ENCODE peak calls at places on chromosomes 2 and 18, in six cellular contexts. T is right atrium auricular region, J is pancreas, C is upper lobe of right lung, E is heart right ventricle, V is transverse colon. H is an unnamed sample. For H3K4me1, the result is how much of the 10 kb centered on the place peaks cover.

GRCh38 chr18:63439334-63439733 is 17.1 kb upstream of the VPS4B start:
- DNase-seq in V (peak), T (peak), J (peak), C (no peak), E (no peak), H (peak)

GRCh38 chr2:212998629-212999359 is 152.6 kb downstream of the IKZF2 start:
- DNase-seq in J (no peak), T (no peak), C (no peak), V (no peak), E (no peak), H (peak)

GRCh38 chr2:2743164-2743571 is 412.1 kb upstream of the MYT1L start:
- DNase-seq in C (no peak), E (peak), J (no peak), V (no peak), T (peak), H (peak)

GRCh38 chr18:31566576-31567306 is 24.9 kb upstream of the TTR start:
- DNase-seq in E (no peak), C (no peak), J (no peak), T (peak), V (no peak), H (no peak)

GRCh38 chr18:31105733-31106132 is 3.5 kb upstream of the DSC2 start:
- DNase-seq in E (no peak), J (no peak), C (no peak), T (no peak), V (no peak), H (no peak)

GRCh38 chr2:151350579-151351195 is 6.7 kb upstream of the TNFAIP6 start:
- DNase-seq in T (no peak), V (no peak), J (no peak), E (no peak), C (no peak), H (peak)

GRCh38 chr2:218405365-218406208 is 5.9 kb downstream of the CTDSP1 start:
- DNase-seq in J (peak), V (no peak), C (peak), E (no peak), T (no peak), H (no peak)

GRCh38 chr2:237724811-237725478 is 73.6 kb upstream of the RBM44 start:
- DNase-seq in T (peak), C (no peak), V (no peak), J (peak), E (no peak), H (no peak)

GRCh38 chr2:231355802-231356473 is 39.6 kb upstream of the B3GNT7 start:
- DNase-seq in E (no peak), J (no peak), T (no peak), V (no peak), C (no peak), H (no peak)

GRCh38 chr2:3377279-3377611 is 373 bp downstream of the EIPR1 start:
- DNase-seq in E (no peak), C (no peak), T (no peak), V (no peak), J (no peak), H (peak)

GRCh38 chr2:85756195-85756594 is 2.4 kb downstream of the ATOH8 start:
- DNase-seq in J (no peak), E (no peak), T (no peak), C (peak), V (no peak), H (no peak)

GRCh38 chr2:200445284-200445683 is 64.6 kb downstream of the KCTD18 start:
- DNase-seq in C (no peak), V (no peak), J (no peak), T (no peak), E (no peak), H (no peak)

GRCh38 chr2:55231546-55232083 is 478 bp downstream of the CLHC1 start:
- DNase-seq in C (no peak), J (no peak), T (no peak), V (no peak), E (no peak), H (peak)

GRCh38 chr2:223050900-223051299 is 1.1 kb upstream of the KCNE4 start:
- DNase-seq in J (no peak), C (no peak), V (no peak), T (no peak), E (no peak), H (peak)

GRCh38 chr2:224569654-224570053 is 15.5 kb downstream of the CUL3 start:
- DNase-seq in J (no peak), V (no peak), E (no peak), C (no peak), T (no peak), H (peak)

GRCh38 chr2:105576440-105577241 is 168.1 kb upstream of the NCK2 start:
- DNase-seq in V (no peak), T (no peak), C (no peak), J (no peak), E (peak), H (peak)

GRCh38 chr2:23697676-23698075 is 229.2 kb downstream of the ATAD2B start:
- DNase-seq in C (no peak), V (no peak), J (no peak), T (no peak), E (no peak), H (peak)

GRCh38 chr18:73283788-73284187 is 416.0 kb upstream of the NETO1 start:
- DNase-seq in T (no peak), E (no peak), J (no peak), V (no peak), C (no peak), H (no peak)

GRCh38 chr2:11750917-11751316 is 4.5 kb downstream of the LPIN1 start:
- DNase-seq in T (no peak), J (no peak), C (no peak), E (no peak), V (peak), H (no peak)

GRCh38 chr2:85611705-85612587 is at the start of gene C2orf68:
- DNase-seq in T (peak), V (peak), J (peak), C (peak), E (peak), H (peak)

DNA sequence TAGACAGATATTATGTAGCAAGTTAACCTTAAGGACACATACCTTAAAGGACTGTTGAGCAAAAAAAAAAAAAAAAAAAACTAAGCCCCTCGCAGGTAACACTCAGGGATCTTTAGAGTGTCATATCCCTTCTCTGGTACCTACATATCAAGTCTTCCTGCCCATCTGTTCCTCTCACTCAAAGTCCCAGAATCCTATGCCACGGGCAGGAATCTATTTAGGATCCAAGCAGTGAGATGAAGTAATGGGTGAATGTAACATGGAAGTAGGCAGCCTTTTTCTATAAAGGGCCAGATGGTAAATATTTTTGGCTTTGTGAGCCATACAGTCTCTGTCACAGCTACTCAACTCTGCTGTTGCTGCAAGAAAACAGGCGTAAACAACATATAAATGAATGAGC is 496.7 kb downstream of the STK39 start:
- DNase-seq in T (no peak), C (no peak), V (no peak), E (no peak), J (no peak), H (no peak)
- H3K4me1 ChIP-seq in T (under half), C (under half), V (under half), E (under half), J (under half), H (under half)

DNA sequence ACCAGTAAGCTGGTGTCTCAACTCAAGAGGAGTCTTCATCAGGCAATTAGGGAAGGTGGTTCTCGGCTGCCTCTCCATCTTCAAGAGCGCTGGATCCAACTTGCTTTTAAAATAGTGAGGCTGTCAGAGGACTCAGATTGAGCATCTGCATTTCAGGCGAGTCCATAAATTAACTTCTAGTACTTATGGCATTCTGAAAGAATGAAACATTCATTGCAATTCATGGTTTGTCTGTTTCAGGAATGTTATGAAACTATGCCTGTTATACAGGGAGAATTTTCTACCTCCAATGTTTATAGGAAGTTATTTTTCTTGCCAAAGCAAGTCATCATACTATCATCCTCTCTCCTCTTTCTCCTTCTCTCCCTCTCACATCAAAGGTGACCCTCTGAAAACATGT is 883.2 kb downstream of the SLC4A3 start:
- DNase-seq in J (no peak), V (no peak), E (no peak), C (no peak), T (no peak), H (peak)
- H3K4me1 ChIP-seq in J (under half), V (under half), E (under half), C (under half), T (under half), H (half or more)

GRCh38 chr2:62224976-62225375 is 29.1 kb downstream of the B3GNT2 start:
- DNase-seq in V (no peak), J (no peak), E (no peak), C (no peak), T (no peak), H (no peak)

GRCh38 chr2:62219407-62220159 is 23.7 kb downstream of the B3GNT2 start:
- DNase-seq in V (no peak), T (no peak), E (no peak), J (no peak), C (no peak), H (no peak)

GRCh38 chr2:62221141-62221540 is 25.2 kb downstream of the B3GNT2 start:
- DNase-seq in T (no peak), J (no peak), V (no peak), E (no peak), C (no peak), H (peak)

GRCh38 chr2:62217980-62218379 is 22.1 kb downstream of the B3GNT2 start:
- DNase-seq in V (no peak), E (no peak), T (no peak), J (no peak), C (no peak), H (peak)

DNA sequence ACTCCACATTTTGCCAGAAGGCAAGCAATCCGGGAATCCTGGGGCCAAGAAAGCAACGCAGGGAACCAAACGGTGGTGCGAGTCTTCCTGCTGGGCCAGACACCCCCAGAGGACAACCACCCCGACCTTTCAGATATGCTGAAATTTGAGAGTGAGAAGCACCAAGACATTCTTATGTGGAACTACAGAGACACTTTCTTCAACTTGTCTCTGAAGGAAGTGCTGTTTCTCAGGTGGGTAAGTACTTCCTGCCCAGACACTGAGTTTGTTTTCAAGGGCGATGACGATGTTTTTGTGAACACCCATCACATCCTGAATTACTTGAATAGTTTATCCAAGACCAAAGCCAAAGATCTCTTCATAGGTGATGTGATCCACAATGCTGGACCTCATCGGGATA is 26.8 kb downstream of the B3GNT2 start:
- DNase-seq in T (no peak), V (no peak), E (no peak), J (no peak), C (no peak), H (no peak)
- H3K4me1 ChIP-seq in T (under half), V (under half), E (half or more), J (under half), C (under half), H (under half)

DNA sequence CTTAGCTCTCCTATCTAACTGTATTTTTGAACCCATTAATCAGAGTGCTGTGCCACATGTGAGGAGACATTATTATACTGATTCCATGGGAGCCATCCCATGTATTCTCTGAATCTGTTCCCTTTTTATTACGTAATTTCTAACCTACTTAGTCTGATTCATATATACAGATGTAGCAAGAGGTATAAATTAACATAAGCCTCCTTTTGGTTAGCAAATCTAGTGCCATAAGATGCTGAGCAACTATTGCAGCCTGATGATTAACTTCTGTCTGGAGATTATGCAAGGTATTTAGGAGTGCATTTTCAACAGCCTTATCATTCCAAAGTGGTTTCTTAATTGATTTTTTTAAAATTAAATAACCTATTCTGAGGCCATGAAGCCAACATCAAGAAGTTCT is 114.1 kb upstream of the MSH2 start:
- DNase-seq in C (no peak), T (no peak), V (no peak), E (no peak), J (no peak), H (peak)
- H3K4me1 ChIP-seq in C (under half), T (under half), V (under half), E (under half), J (under half), H (under half)

GRCh38 chr2:33219850-33220275 is 256.6 kb upstream of the RASGRP3 start:
- DNase-seq in E (no peak), J (no peak), C (no peak), T (no peak), V (no peak), H (peak)
- H3K4me1 ChIP-seq in E (under half), J (under half), C (under half), T (under half), V (under half), H (under half)

GRCh38 chr2:178775975-178776374 is 31.2 kb downstream of the TTN start:
- DNase-seq in V (no peak), T (no peak), E (no peak), J (no peak), C (no peak), H (no peak)
- H3K4me1 ChIP-seq in V (under half), T (under half), E (under half), J (under half), C (under half), H (under half)

GRCh38 chr18:74284501-74285004 is 7.2 kb downstream of the CYB5A start:
- DNase-seq in J (no peak), V (no peak), C (no peak), T (no peak), E (no peak), H (no peak)

GRCh38 chr18:74283646-74284045 is 8.1 kb downstream of the CYB5A start:
- DNase-seq in V (no peak), C (no peak), J (no peak), T (no peak), E (no peak), H (no peak)

GRCh38 chr18:74288041-74288440 is 3.7 kb downstream of the CYB5A start:
- DNase-seq in V (no peak), J (no peak), T (no peak), C (no peak), E (no peak), H (no peak)

GRCh38 chr18:74288730-74289129 is 3.0 kb downstream of the CYB5A start:
- DNase-seq in E (no peak), V (no peak), T (no peak), C (no peak), J (no peak), H (peak)

GRCh38 chr18:74286106-74286856 is 5.5 kb downstream of the CYB5A start:
- DNase-seq in V (no peak), C (no peak), E (no peak), T (no peak), J (peak), H (peak)
- H3K4me1 ChIP-seq in V (under half), C (half or more), E (half or more), T (under half), J (half or more), H (under half)

H was measured in GM23248.